ENCODE peak calls at places on chromosome 22, in eight cellular contexts. One of them, this sample, is unnamed.

GRCh38 chr22:44505796-44506354 is 7.8 kb upstream of the RTL6 start:
- DNase-seq in HCT116: no peak
- DNase-seq in sigmoid colon: no peak
- DNase-seq in heart left ventricle: no peak
- DNase-seq in A549: no peak
- DNase-seq in ovary: no peak
- DNase-seq in IMR-90: no peak
- DNase-seq in suprapubic skin: no peak
- DNase-seq in this sample: no peak

GRCh38 chr22:22957090-22957489 is 69.5 kb downstream of the IGLL5 start:
- DNase-seq in HCT116: no peak
- DNase-seq in sigmoid colon: no peak
- DNase-seq in heart left ventricle: peak
- DNase-seq in A549: no peak
- DNase-seq in ovary: no peak
- DNase-seq in IMR-90: no peak
- DNase-seq in suprapubic skin: no peak
- DNase-seq in this sample: no peak

GRCh38 chr22:27682438-27682837 is 119.1 kb downstream of the MN1 start:
- DNase-seq in HCT116: no peak
- DNase-seq in sigmoid colon: no peak
- DNase-seq in heart left ventricle: no peak
- DNase-seq in A549: no peak
- DNase-seq in ovary: no peak
- DNase-seq in IMR-90: no peak
- DNase-seq in suprapubic skin: no peak
- DNase-seq in this sample: no peak

GRCh38 chr22:27605390-27605789 is 196.2 kb downstream of the MN1 start:
- DNase-seq in HCT116: no peak
- DNase-seq in sigmoid colon: no peak
- DNase-seq in heart left ventricle: no peak
- DNase-seq in A549: no peak
- DNase-seq in ovary: no peak
- DNase-seq in IMR-90: no peak
- DNase-seq in suprapubic skin: no peak
- DNase-seq in this sample: no peak

GRCh38 chr22:24455039-24455438 is 27.6 kb downstream of the ADORA2A start:
- DNase-seq in HCT116: no peak
- DNase-seq in sigmoid colon: no peak
- DNase-seq in heart left ventricle: no peak
- DNase-seq in A549: no peak
- DNase-seq in ovary: no peak
- DNase-seq in IMR-90: no peak
- DNase-seq in suprapubic skin: no peak
- DNase-seq in this sample: no peak

GRCh38 chr22:32829451-32829851 is 27.9 kb downstream of the TIMP3 start:
- DNase-seq in HCT116: no peak
- DNase-seq in sigmoid colon: peak
- DNase-seq in heart left ventricle: no peak
- DNase-seq in A549: no peak
- DNase-seq in ovary: no peak
- DNase-seq in IMR-90: no peak
- DNase-seq in suprapubic skin: no peak
- DNase-seq in this sample: no peak

GRCh38 chr22:30948930-30949342 is 19.6 kb downstream of the MORC2 start:
- DNase-seq in HCT116: no peak
- DNase-seq in sigmoid colon: no peak
- DNase-seq in heart left ventricle: no peak
- DNase-seq in A549: no peak
- DNase-seq in ovary: no peak
- DNase-seq in IMR-90: peak
- DNase-seq in suprapubic skin: no peak
- DNase-seq in this sample: no peak

GRCh38 chr22:29225422-29226090 is 19.9 kb downstream of the EMID1 start:
- DNase-seq in HCT116: no peak
- DNase-seq in sigmoid colon: peak
- DNase-seq in heart left ventricle: peak
- DNase-seq in A549: no peak
- DNase-seq in ovary: no peak
- DNase-seq in IMR-90: peak
- DNase-seq in suprapubic skin: peak
- DNase-seq in this sample: peak

GRCh38 chr22:42622061-42622710 is 7.5 kb upstream of the POLDIP3 start:
- DNase-seq in HCT116: no peak
- DNase-seq in sigmoid colon: no peak
- DNase-seq in heart left ventricle: no peak
- DNase-seq in A549: no peak
- DNase-seq in ovary: no peak
- DNase-seq in IMR-90: no peak
- DNase-seq in suprapubic skin: no peak
- DNase-seq in this sample: no peak

GRCh38 chr22:29325785-29326315 is 10.4 kb upstream of the RASL10A start:
- DNase-seq in HCT116: no peak
- DNase-seq in sigmoid colon: no peak
- DNase-seq in heart left ventricle: no peak
- DNase-seq in A549: no peak
- DNase-seq in ovary: no peak
- DNase-seq in IMR-90: no peak
- DNase-seq in suprapubic skin: no peak
- DNase-seq in this sample: no peak

GRCh38 chr22:41966607-41967240 is 2.5 kb upstream of the SEPTIN3 start:
- DNase-seq in HCT116: peak
- DNase-seq in sigmoid colon: no peak
- DNase-seq in heart left ventricle: no peak
- DNase-seq in A549: peak
- DNase-seq in ovary: no peak
- DNase-seq in IMR-90: peak
- DNase-seq in suprapubic skin: no peak
- DNase-seq in this sample: no peak

GRCh38 chr22:43148581-43148980 is 2.8 kb upstream of the TSPO start:
- DNase-seq in HCT116: no peak
- DNase-seq in sigmoid colon: no peak
- DNase-seq in heart left ventricle: peak
- DNase-seq in A549: no peak
- DNase-seq in ovary: no peak
- DNase-seq in IMR-90: no peak
- DNase-seq in suprapubic skin: no peak
- DNase-seq in this sample: no peak

GRCh38 chr22:43170131-43170480 is 16.8 kb downstream of the TTLL12 start:
- DNase-seq in HCT116: no peak
- DNase-seq in sigmoid colon: no peak
- DNase-seq in heart left ventricle: peak
- DNase-seq in A549: no peak
- DNase-seq in ovary: no peak
- DNase-seq in IMR-90: no peak
- DNase-seq in suprapubic skin: no peak
- DNase-seq in this sample: no peak

GRCh38 chr22:27815826-27816530 is 14.4 kb upstream of the MN1 start:
- DNase-seq in HCT116: no peak
- DNase-seq in sigmoid colon: no peak
- DNase-seq in heart left ventricle: no peak
- DNase-seq in A549: no peak
- DNase-seq in ovary: no peak
- DNase-seq in IMR-90: no peak
- DNase-seq in suprapubic skin: no peak
- DNase-seq in this sample: no peak

GRCh38 chr22:29369460-29369859 is 18.9 kb downstream of the AP1B1 start:
- DNase-seq in HCT116: no peak
- DNase-seq in sigmoid colon: peak
- DNase-seq in heart left ventricle: peak
- DNase-seq in A549: no peak
- DNase-seq in ovary: peak
- DNase-seq in IMR-90: peak
- DNase-seq in suprapubic skin: peak
- DNase-seq in this sample: peak

GRCh38 chr22:48832592-48832991 is 995.1 kb downstream of the BRD1 start:
- DNase-seq in HCT116: no peak
- DNase-seq in sigmoid colon: no peak
- DNase-seq in heart left ventricle: no peak
- DNase-seq in A549: no peak
- DNase-seq in ovary: no peak
- DNase-seq in IMR-90: no peak
- DNase-seq in suprapubic skin: no peak
- DNase-seq in this sample: no peak

GRCh38 chr22:49765951-49766350 is 61.7 kb downstream of the BRD1 start:
- DNase-seq in HCT116: no peak
- DNase-seq in sigmoid colon: peak
- DNase-seq in heart left ventricle: no peak
- DNase-seq in A549: no peak
- DNase-seq in ovary: peak
- DNase-seq in IMR-90: no peak
- DNase-seq in suprapubic skin: no peak
- DNase-seq in this sample: no peak

GRCh38 chr22:44399906-44400762 is 87.4 kb upstream of the SHISAL1 start:
- DNase-seq in HCT116: no peak
- DNase-seq in sigmoid colon: no peak
- DNase-seq in heart left ventricle: peak
- DNase-seq in A549: no peak
- DNase-seq in ovary: no peak
- DNase-seq in IMR-90: no peak
- DNase-seq in suprapubic skin: peak
- DNase-seq in this sample: no peak

DNA sequence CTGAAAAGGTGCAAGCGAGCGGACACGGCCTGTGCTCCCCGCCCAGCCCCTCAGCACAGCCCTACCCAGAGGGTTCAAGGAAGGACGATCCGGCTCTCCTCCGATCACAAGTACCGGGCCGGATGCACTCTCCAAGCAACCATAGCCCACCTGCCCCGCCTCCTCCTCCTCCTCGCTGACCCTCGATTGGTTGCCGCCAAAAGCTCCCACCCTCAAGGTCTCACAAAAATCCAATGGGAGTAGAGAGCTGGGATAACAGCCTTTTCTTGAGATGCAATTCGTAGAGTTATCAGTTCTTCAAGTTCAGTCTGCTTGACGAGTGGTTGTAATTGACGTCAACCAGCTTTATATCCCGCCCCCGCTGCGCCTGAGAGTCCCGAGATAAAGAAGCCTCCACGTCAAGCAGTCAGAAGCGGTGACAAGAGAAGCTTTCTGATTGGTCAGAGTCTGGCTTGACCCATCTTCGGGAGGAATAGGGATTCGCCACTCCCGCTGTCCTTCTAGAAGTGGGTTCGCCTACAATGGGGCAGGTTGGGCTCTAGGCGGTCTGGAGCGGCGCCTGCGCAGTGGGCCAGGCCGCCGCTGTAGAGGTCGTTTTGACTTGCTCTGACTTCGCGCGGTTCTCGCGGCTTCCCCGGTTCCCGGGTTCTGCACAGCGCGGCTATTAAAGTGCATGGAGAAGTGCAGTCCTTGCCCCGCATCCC is at the start of gene IFT27:
- DNase-seq in HCT116: peak
- DNase-seq in sigmoid colon: peak
- DNase-seq in heart left ventricle: peak
- DNase-seq in A549: peak
- DNase-seq in ovary: peak
- DNase-seq in IMR-90: peak
- DNase-seq in suprapubic skin: peak
- DNase-seq in this sample: peak
- TF ChIP-seq POLR2A in HCT116: peak
- TF ChIP-seq POLR2A in sigmoid colon: peak
- TF ChIP-seq POLR2A in heart left ventricle: peak
- TF ChIP-seq POLR2A in A549: peak
- TF ChIP-seq POLR2A in ovary: peak
- TF ChIP-seq POLR2A in IMR-90: peak
- TF ChIP-seq POLR2A in suprapubic skin: no peak
- TF ChIP-seq POLR2A in this sample: peak

DNA sequence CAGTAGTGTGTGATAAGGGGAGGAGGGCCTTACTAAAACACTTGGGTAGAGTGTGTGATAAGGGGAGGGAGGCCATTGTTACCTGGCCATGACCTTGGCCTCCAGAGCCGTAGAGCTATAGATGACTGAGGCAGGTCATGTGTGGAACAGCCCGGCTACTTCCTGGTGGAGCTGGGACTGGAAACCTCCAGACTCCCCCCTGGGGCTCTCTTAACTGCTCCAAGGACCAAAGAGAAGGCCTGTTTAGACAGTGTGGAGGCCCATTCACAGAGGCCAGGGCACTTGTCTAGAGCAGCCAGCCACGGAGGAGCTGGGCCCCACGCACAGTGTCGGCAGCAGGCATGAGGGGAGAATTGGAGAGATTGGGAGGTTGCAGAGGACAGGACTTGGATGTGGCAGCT is 12.5 kb upstream of the MICALL1 start:
- DNase-seq in HCT116: no peak
- DNase-seq in sigmoid colon: no peak
- DNase-seq in heart left ventricle: no peak
- DNase-seq in A549: no peak
- DNase-seq in ovary: no peak
- DNase-seq in IMR-90: no peak
- DNase-seq in suprapubic skin: no peak
- DNase-seq in this sample: no peak
- TF ChIP-seq POLR2A in HCT116: no peak
- TF ChIP-seq POLR2A in sigmoid colon: no peak
- TF ChIP-seq POLR2A in heart left ventricle: no peak
- TF ChIP-seq POLR2A in A549: no peak
- TF ChIP-seq POLR2A in ovary: no peak
- TF ChIP-seq POLR2A in IMR-90: no peak
- TF ChIP-seq POLR2A in suprapubic skin: no peak
- TF ChIP-seq POLR2A in this sample: no peak

GRCh38 chr22:19494676-19495173 is 15.0 kb downstream of the CDC45 start:
- DNase-seq in HCT116: no peak
- DNase-seq in sigmoid colon: no peak
- DNase-seq in heart left ventricle: no peak
- DNase-seq in A549: no peak
- DNase-seq in ovary: no peak
- DNase-seq in IMR-90: no peak
- DNase-seq in suprapubic skin: no peak
- DNase-seq in this sample: no peak
- TF ChIP-seq POLR2A in HCT116: no peak
- TF ChIP-seq POLR2A in sigmoid colon: no peak
- TF ChIP-seq POLR2A in heart left ventricle: no peak
- TF ChIP-seq POLR2A in A549: no peak
- TF ChIP-seq POLR2A in ovary: no peak
- TF ChIP-seq POLR2A in IMR-90: no peak
- TF ChIP-seq POLR2A in suprapubic skin: no peak
- TF ChIP-seq POLR2A in this sample: no peak

GRCh38 chr22:21045585-21046294 is at the start of gene LRRC74B:
- DNase-seq in HCT116: peak
- DNase-seq in sigmoid colon: peak
- DNase-seq in heart left ventricle: peak
- DNase-seq in A549: peak
- DNase-seq in ovary: peak
- DNase-seq in IMR-90: peak
- DNase-seq in suprapubic skin: peak
- DNase-seq in this sample: peak

GRCh38 chr22:21044931-21045584 is 688 bp upstream of the LRRC74B start:
- DNase-seq in HCT116: no peak
- DNase-seq in sigmoid colon: no peak
- DNase-seq in heart left ventricle: no peak
- DNase-seq in A549: no peak
- DNase-seq in ovary: no peak
- DNase-seq in IMR-90: peak
- DNase-seq in suprapubic skin: no peak
- DNase-seq in this sample: peak

GRCh38 chr22:21047035-21047661 is 1.4 kb downstream of the LRRC74B start:
- DNase-seq in HCT116: no peak
- DNase-seq in sigmoid colon: no peak
- DNase-seq in heart left ventricle: no peak
- DNase-seq in A549: no peak
- DNase-seq in ovary: no peak
- DNase-seq in IMR-90: no peak
- DNase-seq in suprapubic skin: no peak
- DNase-seq in this sample: no peak

GRCh38 chr22:21051145-21051835 is 5.5 kb downstream of the LRRC74B start:
- DNase-seq in HCT116: no peak
- DNase-seq in sigmoid colon: no peak
- DNase-seq in heart left ventricle: no peak
- DNase-seq in A549: no peak
- DNase-seq in ovary: no peak
- DNase-seq in IMR-90: no peak
- DNase-seq in suprapubic skin: no peak
- DNase-seq in this sample: no peak

GRCh38 chr22:21047730-21048129 is 2.0 kb downstream of the LRRC74B start:
- DNase-seq in HCT116: no peak
- DNase-seq in sigmoid colon: no peak
- DNase-seq in heart left ventricle: no peak
- DNase-seq in A549: no peak
- DNase-seq in ovary: no peak
- DNase-seq in IMR-90: no peak
- DNase-seq in suprapubic skin: no peak
- DNase-seq in this sample: no peak
- TF ChIP-seq POLR2A in HCT116: no peak
- TF ChIP-seq POLR2A in sigmoid colon: no peak
- TF ChIP-seq POLR2A in heart left ventricle: no peak
- TF ChIP-seq POLR2A in A549: no peak
- TF ChIP-seq POLR2A in ovary: no peak
- TF ChIP-seq POLR2A in IMR-90: no peak
- TF ChIP-seq POLR2A in suprapubic skin: no peak
- TF ChIP-seq POLR2A in this sample: no peak

This sample was measured in H54.